ENCODE peak calls at places on chromosome 21, in eight cellular contexts. C is HuH-7; F is AG08395; U is renal cortical epithelial cell; A is NCI-H345; Y is activated naive CD4-positive, alpha-beta T cell treated with anti-CD3 and anti-CD28 coated beads for 36 hours; S is NCI-H510A; H is HT1080. B is an unnamed sample.
A peak's percentile ranks its signal among the peaks of the same experiment; 100 is the strongest.

GRCh38 chr21:30515681-30516080 is 13.7 kb upstream of the KRTAP19-5 start:
- DNase-seq in C (no peak), F (no peak), U (no peak), A (no peak), Y (no peak), S (no peak), H (no peak), B (no peak)

GRCh38 chr21:35086357-35086756 is 37.3 kb upstream of the RUNX1 start:
- DNase-seq in C (no peak), F (peak; percentile 41), U (peak; percentile 62), A (no peak), Y (no peak), S (no peak), H (peak; percentile 66), B (no peak)

GRCh38 chr21:38913120-38913975 is 107.6 kb downstream of the ETS2 start:
- DNase-seq in C (peak; percentile 34), F (peak; percentile 45), U (peak; percentile 79), A (peak; percentile 95), Y (peak; percentile 17), S (peak; percentile 85), H (no peak), B (peak; percentile 64)

GRCh38 chr21:15837603-15838002 is 107.8 kb downstream of the USP25 start:
- DNase-seq in C (no peak), F (peak; percentile 5), U (peak; percentile 88), A (no peak), Y (no peak), S (no peak), H (no peak), B (no peak)

GRCh38 chr21:37408464-37409193 is 42.1 kb downstream of the DYRK1A start:
- DNase-seq in C (no peak), F (no peak), U (no peak), A (no peak), Y (no peak), S (no peak), H (no peak), B (no peak)

GRCh38 chr21:30014883-30015282 is 75.1 kb upstream of the GRIK1 start:
- DNase-seq in C (no peak), F (no peak), U (no peak), A (no peak), Y (no peak), S (no peak), H (no peak), B (no peak)

GRCh38 chr21:35528109-35529042 is 479.3 kb upstream of the RUNX1 start:
- DNase-seq in C (no peak), F (no peak), U (peak; percentile 26), A (peak; percentile 63), Y (peak; percentile 80), S (no peak), H (no peak), B (no peak)

GRCh38 chr21:33988237-33988835 is 72.7 kb upstream of the ATP5PO start:
- DNase-seq in C (no peak), F (no peak), U (no peak), A (no peak), Y (no peak), S (no peak), H (no peak), B (no peak)

GRCh38 chr21:18810136-18810535 is 406.6 kb upstream of the TMPRSS15 start:
- DNase-seq in C (no peak), F (no peak), U (no peak), A (no peak), Y (no peak), S (no peak), H (no peak), B (no peak)

GRCh38 chr21:45439901-45440461 is 35.0 kb downstream of the COL18A1 start:
- DNase-seq in C (no peak), F (no peak), U (no peak), A (no peak), Y (no peak), S (no peak), H (no peak), B (no peak)

GRCh38 chr21:37821791-37822450 is 94.3 kb downstream of the KCNJ6 start:
- DNase-seq in C (no peak), F (no peak), U (no peak), A (no peak), Y (no peak), S (no peak), H (no peak), B (no peak)

GRCh38 chr21:29232601-29233541 is 65.9 kb upstream of the BACH1 start:
- DNase-seq in C (no peak), F (peak; percentile 30), U (peak; percentile 83), A (no peak), Y (no peak), S (no peak), H (peak; percentile 72), B (peak; percentile 22)

GRCh38 chr21:16709866-16710550 is 802.8 kb upstream of the CXADR start:
- DNase-seq in C (peak; percentile 6), F (peak; percentile 55), U (no peak), A (no peak), Y (no peak), S (no peak), H (no peak), B (no peak)

GRCh38 chr21:46111193-46111571 is 13.3 kb downstream of the COL6A2 start:
- DNase-seq in C (no peak), F (no peak), U (no peak), A (no peak), Y (no peak), S (no peak), H (no peak), B (no peak)

GRCh38 chr21:17793675-17794123 is 25.5 kb downstream of the C21orf91 start:
- DNase-seq in C (no peak), F (peak; percentile 49), U (no peak), A (no peak), Y (no peak), S (no peak), H (no peak), B (no peak)

GRCh38 chr21:44927587-44928461 is 7.1 kb upstream of the ITGB2 start:
- DNase-seq in C (no peak), F (peak; percentile 67), U (peak; percentile 86), A (no peak), Y (peak; percentile 97), S (no peak), H (peak; percentile 84), B (peak; percentile 91)